ENCODE peak calls at places on chromosomes 2 and 18, in ten cellular contexts. K is transverse colon, N is endothelial cell of umbilical vein, D is HCT116, B is sigmoid colon, Y is GM23338, X is GM12878, T is HL-60, Q is prostate gland, S is K562. L is an unnamed sample.

GRCh38 chr2:24123212-24124002 is at the start of the genes FAM228B and PFN4:
- DNase-seq in Q (peak; percentile 86), X (peak; percentile 41), D (peak; percentile 59), K (peak; percentile 90), S (peak; percentile 91), T (peak; percentile 87), Y (peak; percentile 86), B (peak; percentile 95), N (peak; percentile 85), L (peak; percentile 94)

GRCh38 chr2:233728723-233729301 is at the start of gene UGT1A3:
- DNase-seq in N (no peak), Q (no peak), Y (no peak), S (no peak), K (no peak), X (no peak), B (no peak), D (no peak), T (no peak), L (no peak)

GRCh38 chr2:3645745-3646389 is 12.1 kb upstream of the ALLC start:
- DNase-seq in Y (no peak), T (no peak), X (no peak), D (no peak), K (no peak), Q (no peak), S (no peak), N (no peak), B (peak; percentile 44), L (no peak)

GRCh38 chr2:216474925-216475670 is 23.5 kb upstream of the RPL37A start:
- DNase-seq in T (peak; percentile 26), K (no peak), X (no peak), N (no peak), B (no peak), Q (no peak), S (no peak), Y (no peak), D (no peak), L (peak; percentile 34)

GRCh38 chr2:197079832-197080555 is 153.5 kb upstream of the PGAP1 start:
- DNase-seq in X (no peak), Y (peak; percentile 29), Q (no peak), K (no peak), N (peak; percentile 87), D (no peak), S (no peak), T (no peak), B (no peak), L (no peak)

GRCh38 chr2:172105715-172106124 is 3.0 kb upstream of the DLX2 start:
- DNase-seq in T (no peak), D (no peak), B (no peak), Y (peak; percentile 42), N (no peak), X (no peak), K (no peak), Q (no peak), S (no peak), L (no peak)

GRCh38 chr18:12282436-12283039 is 25.5 kb upstream of the TUBB6 start:
- DNase-seq in D (no peak), B (no peak), K (no peak), Q (no peak), N (no peak), S (no peak), T (no peak), Y (no peak), X (no peak), L (no peak)

GRCh38 chr18:42401131-42401673 is 446.2 kb downstream of the PIK3C3 start:
- DNase-seq in T (no peak), Q (no peak), B (no peak), K (no peak), D (no peak), X (no peak), Y (peak; percentile 53), S (no peak), N (no peak), L (no peak)

DNA sequence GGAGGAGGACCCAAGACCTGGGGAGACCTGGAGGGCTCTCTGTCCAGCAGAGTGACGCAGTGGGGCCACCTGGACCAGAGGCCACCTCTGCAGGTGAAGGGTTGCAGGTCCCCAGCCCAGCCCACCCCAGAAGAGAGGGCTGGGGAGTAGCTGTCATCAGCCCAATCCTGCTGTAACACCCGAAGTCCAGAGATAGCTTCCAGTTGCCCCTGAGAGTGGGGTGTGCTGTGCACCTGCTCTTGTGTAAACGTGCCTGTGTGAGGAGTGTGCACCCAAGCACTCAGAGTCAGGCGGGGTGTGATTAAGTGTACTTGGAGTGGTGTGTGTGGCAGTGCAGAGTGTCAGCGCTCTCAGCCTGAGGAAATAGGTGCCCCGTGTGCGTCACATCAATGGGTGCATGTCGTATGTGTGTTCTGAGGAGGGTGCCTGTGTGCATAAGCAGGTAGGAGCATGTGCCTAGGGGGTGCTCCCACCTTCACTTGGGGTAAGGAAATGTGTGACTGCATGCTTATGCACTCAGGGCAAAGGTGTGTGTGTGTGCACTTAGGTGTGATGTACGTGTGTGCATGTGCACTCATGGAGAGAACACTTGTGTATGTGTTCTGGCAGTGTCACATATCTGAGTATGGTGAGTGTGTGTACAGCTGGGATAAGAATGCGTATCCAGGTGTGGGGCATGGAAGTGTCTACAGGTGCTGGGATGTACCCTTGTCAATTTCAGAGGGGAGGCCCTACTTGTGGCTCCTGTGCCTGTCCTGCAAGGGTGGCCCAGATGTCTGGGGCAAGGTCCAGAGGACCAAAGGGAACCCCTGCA is 672 bp downstream of the ATP6V1B1 start:
- DNase-seq in K (no peak), D (no peak), Q (no peak), B (no peak), N (no peak), T (no peak), X (no peak), S (no peak), Y (no peak), L (no peak)
- H3K4me3 ChIP-seq in K (no peak overlapping the region), D (no peak overlapping the region), Q (no peak overlapping the region), B (no peak overlapping the region), N (no peak overlapping the region), T (no peak overlapping the region), X (no peak overlapping the region), S (no peak overlapping the region), Y (no peak overlapping the region), L (no peak overlapping the region)

DNA sequence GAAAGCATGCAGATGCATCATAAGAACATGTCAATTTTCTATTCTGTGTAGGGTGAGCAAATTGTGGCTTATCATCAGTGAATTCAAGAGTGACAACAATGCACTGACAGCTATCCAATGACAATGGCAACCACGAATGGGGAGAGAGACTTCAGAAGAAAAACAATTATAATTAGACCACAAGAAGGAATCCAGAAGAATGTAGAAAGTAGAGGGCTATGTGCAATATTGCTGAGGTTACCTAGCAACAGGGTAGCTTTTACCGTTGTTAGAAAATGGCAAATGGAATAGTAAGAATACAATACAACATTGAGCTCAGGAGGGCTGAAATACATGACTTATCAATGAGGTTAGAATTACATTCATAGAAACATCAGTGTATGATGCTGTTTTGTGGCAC is 71.1 kb upstream of the SESTD1 start:
- DNase-seq in Q (no peak), S (no peak), D (no peak), X (no peak), K (no peak), N (no peak), T (no peak), Y (no peak), B (no peak), L (no peak)
- TF ChIP-seq POLR2AphosphoS5 in Q (no peak), S (no peak), D (no peak), X (no peak), K (no peak), N (no peak), T (no peak), Y (no peak), B (no peak), L (no peak)

GRCh38 chr2:150596071-150596470 is 108.6 kb upstream of the RND3 start:
- DNase-seq in Q (no peak), Y (no peak), N (peak; percentile 69), T (no peak), D (no peak), K (no peak), S (no peak), B (no peak), X (no peak), L (no peak)

GRCh38 chr2:150601280-150602038 is 114.0 kb upstream of the RND3 start:
- DNase-seq in Q (peak; percentile 18), Y (no peak), T (no peak), S (no peak), B (no peak), X (no peak), K (no peak), N (peak; percentile 61), D (no peak), L (no peak)

GRCh38 chr2:150594299-150594698 is 106.8 kb upstream of the RND3 start:
- DNase-seq in X (no peak), D (no peak), T (no peak), Q (no peak), K (no peak), B (no peak), Y (no peak), N (no peak), S (no peak), L (no peak)

GRCh38 chr2:150599889-150600288 is 112.4 kb upstream of the RND3 start:
- DNase-seq in N (peak; percentile 13), S (no peak), T (no peak), X (no peak), D (no peak), Q (no peak), Y (no peak), K (no peak), B (no peak), L (no peak)

DNA sequence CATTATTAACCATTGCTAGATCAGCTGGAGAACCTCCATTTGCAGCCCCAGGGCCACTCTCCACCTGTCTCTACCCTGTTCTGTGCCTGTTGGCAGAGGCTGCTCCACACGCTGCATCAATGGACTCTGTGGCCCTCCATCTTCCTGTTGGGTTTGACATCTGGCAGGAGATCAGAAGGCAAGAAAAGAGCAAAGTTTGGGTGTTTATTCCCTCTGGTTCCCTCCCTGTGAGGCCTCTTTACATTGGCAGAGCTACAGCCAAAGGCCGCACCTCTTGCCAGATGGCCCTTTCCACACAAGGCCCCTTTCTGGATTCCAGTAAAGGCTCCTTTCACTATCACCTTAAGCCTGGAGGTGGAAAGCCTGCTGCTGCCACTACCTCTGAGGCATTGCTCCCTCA is 110.9 kb upstream of the RND3 start:
- DNase-seq in D (no peak), Y (no peak), X (no peak), K (no peak), B (no peak), N (no peak), Q (no peak), T (no peak), S (no peak), L (no peak)
- H3K4me3 ChIP-seq in D (no peak overlapping the region), Y (no peak overlapping the region), X (no peak overlapping the region), K (no peak overlapping the region), B (no peak overlapping the region), N (no peak overlapping the region), Q (no peak overlapping the region), T (no peak overlapping the region), S (no peak overlapping the region), L (no peak overlapping the region)

GRCh38 chr2:144359684-144360083 is 160.2 kb downstream of the ZEB2 start:
- DNase-seq in K (no peak), X (no peak), N (no peak), S (no peak), B (no peak), D (no peak), Y (no peak), Q (no peak), T (no peak), L (no peak)

GRCh38 chr2:144358979-144359541 is 160.9 kb downstream of the ZEB2 start:
- DNase-seq in B (no peak), S (peak; percentile 77), K (no peak), N (peak; percentile 57), Q (no peak), X (peak; percentile 75), Y (no peak), D (no peak), T (no peak), L (no peak)

GRCh38 chr2:144358531-144358930 is 161.4 kb downstream of the ZEB2 start:
- DNase-seq in N (no peak), S (no peak), X (no peak), Q (no peak), B (no peak), Y (no peak), T (no peak), K (no peak), D (no peak), L (no peak)

GRCh38 chr2:144356402-144356801 is 163.5 kb downstream of the ZEB2 start:
- DNase-seq in B (no peak), D (no peak), T (no peak), K (no peak), X (no peak), S (no peak), N (no peak), Y (no peak), Q (no peak), L (no peak)

DNA sequence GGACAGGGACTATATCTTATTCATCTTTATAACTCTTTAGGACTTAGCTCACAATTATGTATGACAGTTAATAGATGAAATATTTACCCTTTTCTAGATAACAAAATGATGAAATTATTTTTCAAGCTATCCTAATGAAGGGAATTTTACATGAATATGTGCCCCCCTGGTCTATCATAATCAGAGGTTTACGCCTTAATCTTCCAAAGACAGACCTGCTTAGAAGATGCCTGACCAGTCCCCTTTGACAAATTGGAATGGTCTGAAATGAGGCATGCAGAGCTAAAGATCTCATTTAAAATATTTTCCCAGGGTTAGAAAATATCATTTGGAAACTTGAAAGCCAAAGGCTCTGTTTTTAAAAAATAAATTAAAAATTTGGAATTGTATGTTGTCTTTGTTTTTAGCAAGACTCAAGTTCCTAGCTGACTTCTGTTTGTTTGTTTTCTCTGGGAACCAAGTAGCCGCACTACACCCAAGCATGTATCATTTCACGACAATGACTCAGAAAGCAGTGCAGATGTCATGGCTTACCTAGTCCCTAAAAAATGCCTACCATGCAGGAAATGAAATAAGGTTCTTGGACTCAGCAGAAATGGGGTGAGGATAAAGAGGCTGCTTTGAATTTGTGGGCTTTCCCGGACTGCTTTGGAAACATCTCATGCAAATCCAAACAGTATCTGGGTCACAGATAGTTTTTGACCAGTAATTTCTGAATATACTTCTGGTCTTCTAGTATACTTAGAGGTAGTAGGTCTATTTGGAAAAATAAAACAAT is 162.1 kb downstream of the ZEB2 start:
- DNase-seq in Q (no peak), S (peak; percentile 75), T (no peak), K (no peak), Y (no peak), X (peak; percentile 85), N (peak; percentile 92), D (peak; percentile 72), B (no peak), L (no peak)
- TF ChIP-seq POLR2AphosphoS5 in Q (no peak), S (no peak), T (no peak), K (no peak), Y (no peak), X (peak; percentile 39), N (peak; percentile 65), D (no peak), B (no peak), L (no peak)